ENCODE peak calls at places on chromosomes 13 and 19, in six cellular contexts. T is gastrocnemius medialis, B is tibial artery, W is mesothelial cell of epicardium, J is AG04450, M is astrocyte of the cerebellum. U is an unnamed sample.

GRCh38 chr13:23020246-23020843 is 160.4 kb upstream of the SGCG start:
- DNase-seq in T (peak; percentile 24), M (peak; percentile 33), J (no peak), B (no peak), W (no peak), U (no peak)

GRCh38 chr19:912181-913079 is 589 bp downstream of the R3HDM4 start:
- DNase-seq in B (no peak), M (no peak), T (no peak), W (no peak), J (no peak), U (no peak)

GRCh38 chr19:31344403-31344802 is 4.8 kb downstream of the TSHZ3 start:
- DNase-seq in B (no peak), J (no peak), T (no peak), W (no peak), M (no peak), U (no peak)

GRCh38 chr19:14112051-14112808 is 5.3 kb downstream of the PRKACA start:
- DNase-seq in B (no peak), M (no peak), T (no peak), W (no peak), J (no peak), U (no peak)

GRCh38 chr13:98447881-98448641 is 128.8 kb downstream of the STK24 start:
- DNase-seq in B (no peak), M (no peak), W (no peak), T (peak; percentile 44), J (no peak), U (no peak)

GRCh38 chr13:72384186-72384823 is 343.1 kb downstream of the MZT1 start:
- DNase-seq in B (no peak), T (no peak), W (no peak), J (no peak), M (no peak), U (no peak)

GRCh38 chr13:60584976-60585375 is 188.0 kb downstream of the TDRD3 start:
- DNase-seq in W (no peak), M (peak; percentile 16), T (peak; percentile 20), B (no peak), J (no peak), U (no peak)

GRCh38 chr19:45442408-45442926 is 18.8 kb upstream of the ERCC1 start:
- DNase-seq in B (no peak), M (no peak), W (no peak), J (no peak), T (no peak), U (no peak)

GRCh38 chr13:33757713-33758112 is 60.2 kb upstream of the RFC3 start:
- DNase-seq in T (no peak), J (no peak), M (no peak), B (no peak), W (no peak), U (no peak)

GRCh38 chr19:40523322-40524047 is 53.2 kb upstream of the SHKBP1 start:
- DNase-seq in J (no peak), W (no peak), M (no peak), T (peak; percentile 33), B (no peak), U (no peak)

GRCh38 chr13:48496271-48496670 is 36.6 kb downstream of the RCBTB2 start:
- DNase-seq in B (no peak), J (no peak), T (no peak), M (no peak), W (no peak), U (no peak)

GRCh38 chr19:6718741-6719539 is 1.5 kb downstream of the C3 start:
- DNase-seq in J (no peak), M (no peak), B (no peak), T (no peak), W (no peak), U (no peak)

GRCh38 chr19:5563941-5564612 is 3.7 kb downstream of the TINCR start:
- DNase-seq in M (no peak), J (no peak), T (no peak), W (no peak), B (no peak), U (no peak)

GRCh38 chr13:46469064-46469463 is 82.0 kb upstream of the RUBCNL start:
- DNase-seq in T (no peak), B (no peak), W (no peak), M (no peak), J (no peak), U (no peak)

GRCh38 chr13:36493046-36493445 is 60.8 kb downstream of the CCNA1 start:
- DNase-seq in J (no peak), W (no peak), T (no peak), B (no peak), M (no peak), U (no peak)

GRCh38 chr13:113935523-113935922 is 38.4 kb downstream of the C13orf46 start:
- DNase-seq in B (peak; percentile 51), J (no peak), W (no peak), M (no peak), T (no peak), U (no peak)

GRCh38 chr13:98975822-98976261 is 2.0 kb downstream of the DOCK9 start:
- DNase-seq in J (no peak), M (no peak), W (no peak), B (no peak), T (no peak), U (no peak)

GRCh38 chr19:10045371-10045770 is 32.1 kb downstream of the RDH8 start:
- DNase-seq in M (no peak), J (no peak), T (no peak), B (no peak), W (no peak), U (no peak)

GRCh38 chr19:5623397-5624153 is 692 bp downstream of the SAFB start:
- DNase-seq in J (no peak), M (no peak), W (no peak), B (no peak), T (no peak), U (no peak)

GRCh38 chr19:46980756-46981155 is 38.9 kb upstream of the NPAS1 start:
- DNase-seq in B (no peak), T (no peak), M (no peak), J (no peak), W (no peak), U (no peak)

GRCh38 chr19:2734589-2735288 is 5.1 kb downstream of the SLC39A3 start:
- DNase-seq in B (no peak), W (no peak), M (no peak), J (no peak), T (no peak), U (no peak)

GRCh38 chr19:18160792-18161690 is 8.1 kb downstream of the PIK3R2 start:
- DNase-seq in J (no peak), B (peak; percentile 82), W (peak; percentile 68), M (no peak), T (peak; percentile 55), U (no peak)

DNA sequence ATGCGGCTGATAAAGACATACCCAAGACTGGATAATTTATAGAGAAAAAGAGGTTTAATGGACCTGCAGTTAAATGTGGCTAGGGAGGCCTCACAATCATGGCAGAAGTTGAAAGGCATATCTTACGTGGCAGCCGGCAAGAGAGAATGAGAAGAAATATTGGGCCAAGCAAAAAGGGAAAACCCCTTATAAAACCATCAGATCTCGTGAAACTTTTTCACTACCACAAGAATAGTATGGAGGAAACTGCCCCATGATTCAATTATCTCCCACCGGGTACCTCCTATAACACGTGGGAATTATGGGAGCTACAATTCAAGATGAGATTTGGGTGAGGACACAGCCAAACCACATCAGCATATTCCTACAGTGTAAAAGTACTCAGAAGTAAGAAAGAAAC is 4.7 kb upstream of the KBTBD7 start:
- DNase-seq in W (no peak), B (no peak), J (no peak), T (no peak), M (no peak), U (no peak)
- TF ChIP-seq CTCF in W (no peak), B (no peak), J (no peak), T (no peak), M (no peak), U (no peak)

DNA sequence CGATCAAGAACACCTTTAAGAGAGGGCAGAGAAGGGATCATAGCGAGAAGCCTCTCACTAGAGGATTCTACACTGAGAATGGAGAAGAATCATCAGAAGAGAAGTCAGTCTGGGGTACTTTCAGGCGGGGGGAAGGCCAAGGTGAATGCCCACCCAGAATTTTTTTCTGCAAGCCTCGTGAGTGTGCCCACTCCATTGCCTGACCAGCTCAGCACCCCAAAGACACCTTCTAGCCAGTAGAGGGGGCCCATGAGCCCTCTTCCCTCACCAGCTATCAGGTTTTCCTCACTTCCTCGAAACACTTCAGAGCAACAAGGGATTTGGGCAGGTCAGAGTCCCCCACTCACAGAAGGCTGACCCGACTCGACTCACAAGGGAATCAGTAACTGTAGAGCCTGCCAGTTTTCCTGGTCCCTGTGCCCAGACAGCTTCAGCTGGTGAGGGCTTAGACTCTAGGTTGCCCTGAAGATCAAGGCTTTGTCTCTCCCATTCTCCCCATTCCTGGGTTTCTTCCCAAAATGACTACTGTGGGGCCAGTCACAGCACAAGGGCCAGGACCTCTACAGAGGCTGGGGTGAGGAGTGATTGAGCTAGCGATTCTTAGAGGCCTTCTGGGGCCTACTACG is 18.4 kb downstream of the NLRP13 start:
- DNase-seq in M (no peak), W (no peak), T (no peak), J (no peak), B (no peak), U (no peak)
- TF ChIP-seq CTCF in M (no peak), W (no peak), T (no peak), J (no peak), B (no peak), U (no peak)

GRCh38 chr13:55999709-56000108 is 1141.0 kb upstream of the PRR20A start:
- DNase-seq in W (no peak), B (no peak), T (no peak), M (no peak), J (no peak), U (no peak)
- TF ChIP-seq CTCF in W (no peak), B (no peak), T (no peak), M (no peak), J (no peak), U (no peak)

GRCh38 chr19:38953677-38954076 is 21.9 kb downstream of the FBXO17 start:
- DNase-seq in T (no peak), B (no peak), M (no peak), W (no peak), J (no peak), U (no peak)

GRCh38 chr19:38946229-38947010 is 15.7 kb downstream of the MRPS12 start:
- DNase-seq in W (no peak), M (no peak), T (no peak), B (no peak), J (no peak), U (no peak)

GRCh38 chr19:38951187-38951586 is 20.4 kb downstream of the MRPS12 start:
- DNase-seq in W (no peak), B (no peak), J (no peak), T (no peak), M (no peak), U (no peak)

GRCh38 chr19:38952395-38953165 is 21.8 kb downstream of the MRPS12 start:
- DNase-seq in M (no peak), W (no peak), T (no peak), J (no peak), B (no peak), U (no peak)

DNA sequence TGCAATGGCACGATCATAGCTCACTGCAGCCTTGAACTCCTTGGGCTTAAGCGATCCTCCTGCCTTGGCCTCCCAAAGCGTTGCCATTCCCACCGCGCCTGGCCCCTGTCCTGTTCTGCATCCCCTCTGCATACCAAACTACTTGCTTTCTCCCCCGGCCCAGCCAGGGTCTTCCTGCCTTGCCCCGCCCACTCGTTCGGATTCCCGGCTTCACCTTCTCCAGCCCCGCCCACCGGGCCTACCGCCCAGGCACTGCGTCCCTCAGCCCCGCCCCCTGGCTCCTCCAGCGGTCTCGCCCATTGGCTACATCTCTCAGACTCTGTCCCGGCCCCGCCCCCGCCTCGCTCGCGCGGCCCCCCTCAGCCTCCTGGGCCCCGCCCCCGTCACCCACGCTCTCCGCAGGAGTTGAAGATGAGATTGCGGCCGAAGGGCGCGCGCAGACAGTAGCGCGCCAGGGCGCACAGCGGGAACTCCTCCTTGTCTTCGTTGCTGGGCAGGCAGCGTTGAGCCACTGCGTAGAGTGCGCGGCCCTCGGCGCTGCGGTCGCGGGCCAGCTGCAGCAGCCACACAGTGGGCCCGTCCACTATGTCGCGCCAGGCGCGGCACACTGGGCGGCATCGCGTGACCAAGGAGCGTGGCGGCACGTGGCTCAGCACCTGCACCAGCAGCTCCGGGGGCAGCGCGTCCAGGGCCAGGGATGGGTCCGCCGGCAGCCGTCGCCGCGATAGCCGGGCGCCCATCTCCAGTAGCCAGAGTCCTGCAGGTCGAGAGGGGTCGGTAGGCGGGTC is 19.0 kb downstream of the MRPS12 start:
- DNase-seq in T (peak; percentile 66), B (peak; percentile 84), W (peak; percentile 90), J (no peak), M (peak; percentile 34), U (peak; percentile 52)
- TF ChIP-seq CTCF in T (no peak), B (no peak), W (no peak), J (no peak), M (no peak), U (no peak)

U was measured in thoracic aorta.